ENCODE peak calls at places on chromosomes 7 and 10, in eight cellular contexts. One of them, this sample, is unnamed.

GRCh38 chr7:42170724-42171123 is 66.3 kb downstream of the GLI3 start:
- DNase-seq in HT1080: peak
- DNase-seq in epithelial cell of proximal tubule: no peak
- DNase-seq in fibroblast of the conjunctiva: no peak
- DNase-seq in activated CD4-positive, CD25-positive, alpha-beta regulatory T cell: no peak
- DNase-seq in NCI-H1092: no peak
- DNase-seq in stimulated activated CD4-positive, alpha-beta T cell treated with anti-CD3 and anti-CD28 coated beads, Interleukin-1b, Interleukin-23, amount 100 ng/mL, for 24 hours: no peak
- DNase-seq in NCI-H774: no peak
- DNase-seq in this sample: peak

GRCh38 chr10:605632-606325 is 83.7 kb downstream of the DIP2C start:
- DNase-seq in HT1080: no peak
- DNase-seq in epithelial cell of proximal tubule: no peak
- DNase-seq in fibroblast of the conjunctiva: no peak
- DNase-seq in activated CD4-positive, CD25-positive, alpha-beta regulatory T cell: no peak
- DNase-seq in NCI-H1092: no peak
- DNase-seq in stimulated activated CD4-positive, alpha-beta T cell treated with anti-CD3 and anti-CD28 coated beads, Interleukin-1b, Interleukin-23, amount 100 ng/mL, for 24 hours: no peak
- DNase-seq in NCI-H774: no peak
- DNase-seq in this sample: no peak

GRCh38 chr7:147774461-147774860 is 816.1 kb upstream of the C7orf33 start:
- DNase-seq in HT1080: no peak
- DNase-seq in epithelial cell of proximal tubule: no peak
- DNase-seq in fibroblast of the conjunctiva: no peak
- DNase-seq in activated CD4-positive, CD25-positive, alpha-beta regulatory T cell: no peak
- DNase-seq in NCI-H1092: no peak
- DNase-seq in stimulated activated CD4-positive, alpha-beta T cell treated with anti-CD3 and anti-CD28 coated beads, Interleukin-1b, Interleukin-23, amount 100 ng/mL, for 24 hours: no peak
- DNase-seq in NCI-H774: no peak
- DNase-seq in this sample: no peak

GRCh38 chr10:132023092-132023811 is 41.5 kb upstream of the BNIP3 start:
- DNase-seq in HT1080: peak
- DNase-seq in epithelial cell of proximal tubule: no peak
- DNase-seq in fibroblast of the conjunctiva: peak
- DNase-seq in activated CD4-positive, CD25-positive, alpha-beta regulatory T cell: peak
- DNase-seq in NCI-H1092: peak
- DNase-seq in stimulated activated CD4-positive, alpha-beta T cell treated with anti-CD3 and anti-CD28 coated beads, Interleukin-1b, Interleukin-23, amount 100 ng/mL, for 24 hours: peak
- DNase-seq in NCI-H774: peak
- DNase-seq in this sample: peak

GRCh38 chr7:73715648-73716317 is 3.7 kb downstream of the STX1A start:
- DNase-seq in HT1080: peak
- DNase-seq in epithelial cell of proximal tubule: peak
- DNase-seq in fibroblast of the conjunctiva: peak
- DNase-seq in activated CD4-positive, CD25-positive, alpha-beta regulatory T cell: no peak
- DNase-seq in NCI-H1092: no peak
- DNase-seq in stimulated activated CD4-positive, alpha-beta T cell treated with anti-CD3 and anti-CD28 coated beads, Interleukin-1b, Interleukin-23, amount 100 ng/mL, for 24 hours: peak
- DNase-seq in NCI-H774: no peak
- DNase-seq in this sample: peak

GRCh38 chr7:50669890-50670289 is 104.7 kb upstream of the DDC start:
- DNase-seq in HT1080: no peak
- DNase-seq in epithelial cell of proximal tubule: no peak
- DNase-seq in fibroblast of the conjunctiva: no peak
- DNase-seq in activated CD4-positive, CD25-positive, alpha-beta regulatory T cell: no peak
- DNase-seq in NCI-H1092: no peak
- DNase-seq in stimulated activated CD4-positive, alpha-beta T cell treated with anti-CD3 and anti-CD28 coated beads, Interleukin-1b, Interleukin-23, amount 100 ng/mL, for 24 hours: no peak
- DNase-seq in NCI-H774: no peak
- DNase-seq in this sample: no peak

GRCh38 chr7:70719120-70719519 is 412.8 kb upstream of the GALNT17 start:
- DNase-seq in HT1080: no peak
- DNase-seq in epithelial cell of proximal tubule: no peak
- DNase-seq in fibroblast of the conjunctiva: no peak
- DNase-seq in activated CD4-positive, CD25-positive, alpha-beta regulatory T cell: no peak
- DNase-seq in NCI-H1092: peak
- DNase-seq in stimulated activated CD4-positive, alpha-beta T cell treated with anti-CD3 and anti-CD28 coated beads, Interleukin-1b, Interleukin-23, amount 100 ng/mL, for 24 hours: no peak
- DNase-seq in NCI-H774: peak
- DNase-seq in this sample: no peak

GRCh38 chr10:29689001-29689400 is 54.2 kb upstream of the SVIL start:
- DNase-seq in HT1080: peak
- DNase-seq in epithelial cell of proximal tubule: peak
- DNase-seq in fibroblast of the conjunctiva: no peak
- DNase-seq in activated CD4-positive, CD25-positive, alpha-beta regulatory T cell: no peak
- DNase-seq in NCI-H1092: no peak
- DNase-seq in stimulated activated CD4-positive, alpha-beta T cell treated with anti-CD3 and anti-CD28 coated beads, Interleukin-1b, Interleukin-23, amount 100 ng/mL, for 24 hours: no peak
- DNase-seq in NCI-H774: no peak
- DNase-seq in this sample: peak

GRCh38 chr10:114412907-114413386 is 8.6 kb upstream of the AFAP1L2 start:
- DNase-seq in HT1080: peak
- DNase-seq in epithelial cell of proximal tubule: peak
- DNase-seq in fibroblast of the conjunctiva: no peak
- DNase-seq in activated CD4-positive, CD25-positive, alpha-beta regulatory T cell: no peak
- DNase-seq in NCI-H1092: no peak
- DNase-seq in stimulated activated CD4-positive, alpha-beta T cell treated with anti-CD3 and anti-CD28 coated beads, Interleukin-1b, Interleukin-23, amount 100 ng/mL, for 24 hours: no peak
- DNase-seq in NCI-H774: no peak
- DNase-seq in this sample: peak

GRCh38 chr7:77415822-77416620 is at the start of gene GSAP:
- DNase-seq in HT1080: no peak
- DNase-seq in epithelial cell of proximal tubule: no peak
- DNase-seq in fibroblast of the conjunctiva: no peak
- DNase-seq in activated CD4-positive, CD25-positive, alpha-beta regulatory T cell: peak
- DNase-seq in NCI-H1092: peak
- DNase-seq in stimulated activated CD4-positive, alpha-beta T cell treated with anti-CD3 and anti-CD28 coated beads, Interleukin-1b, Interleukin-23, amount 100 ng/mL, for 24 hours: no peak
- DNase-seq in NCI-H774: peak
- DNase-seq in this sample: peak

GRCh38 chr7:69765879-69766278 is 167.6 kb downstream of the AUTS2 start:
- DNase-seq in HT1080: no peak
- DNase-seq in epithelial cell of proximal tubule: no peak
- DNase-seq in fibroblast of the conjunctiva: no peak
- DNase-seq in activated CD4-positive, CD25-positive, alpha-beta regulatory T cell: no peak
- DNase-seq in NCI-H1092: no peak
- DNase-seq in stimulated activated CD4-positive, alpha-beta T cell treated with anti-CD3 and anti-CD28 coated beads, Interleukin-1b, Interleukin-23, amount 100 ng/mL, for 24 hours: no peak
- DNase-seq in NCI-H774: no peak
- DNase-seq in this sample: no peak

GRCh38 chr10:86317949-86318725 is 48.5 kb downstream of the GRID1 start:
- DNase-seq in HT1080: peak
- DNase-seq in epithelial cell of proximal tubule: no peak
- DNase-seq in fibroblast of the conjunctiva: no peak
- DNase-seq in activated CD4-positive, CD25-positive, alpha-beta regulatory T cell: no peak
- DNase-seq in NCI-H1092: no peak
- DNase-seq in stimulated activated CD4-positive, alpha-beta T cell treated with anti-CD3 and anti-CD28 coated beads, Interleukin-1b, Interleukin-23, amount 100 ng/mL, for 24 hours: no peak
- DNase-seq in NCI-H774: no peak
- DNase-seq in this sample: no peak

GRCh38 chr10:10233256-10233655 is 784.4 kb upstream of the CELF2 start:
- DNase-seq in HT1080: no peak
- DNase-seq in epithelial cell of proximal tubule: no peak
- DNase-seq in fibroblast of the conjunctiva: no peak
- DNase-seq in activated CD4-positive, CD25-positive, alpha-beta regulatory T cell: no peak
- DNase-seq in NCI-H1092: no peak
- DNase-seq in stimulated activated CD4-positive, alpha-beta T cell treated with anti-CD3 and anti-CD28 coated beads, Interleukin-1b, Interleukin-23, amount 100 ng/mL, for 24 hours: no peak
- DNase-seq in NCI-H774: no peak
- DNase-seq in this sample: no peak

GRCh38 chr10:79331709-79332108 is 15.6 kb upstream of the PPIF start:
- DNase-seq in HT1080: peak
- DNase-seq in epithelial cell of proximal tubule: no peak
- DNase-seq in fibroblast of the conjunctiva: peak
- DNase-seq in activated CD4-positive, CD25-positive, alpha-beta regulatory T cell: peak
- DNase-seq in NCI-H1092: no peak
- DNase-seq in stimulated activated CD4-positive, alpha-beta T cell treated with anti-CD3 and anti-CD28 coated beads, Interleukin-1b, Interleukin-23, amount 100 ng/mL, for 24 hours: peak
- DNase-seq in NCI-H774: no peak
- DNase-seq in this sample: peak

GRCh38 chr10:124223001-124223710 is 129.8 kb upstream of the CHST15 start:
- DNase-seq in HT1080: no peak
- DNase-seq in epithelial cell of proximal tubule: no peak
- DNase-seq in fibroblast of the conjunctiva: no peak
- DNase-seq in activated CD4-positive, CD25-positive, alpha-beta regulatory T cell: no peak
- DNase-seq in NCI-H1092: no peak
- DNase-seq in stimulated activated CD4-positive, alpha-beta T cell treated with anti-CD3 and anti-CD28 coated beads, Interleukin-1b, Interleukin-23, amount 100 ng/mL, for 24 hours: no peak
- DNase-seq in NCI-H774: no peak
- DNase-seq in this sample: no peak

GRCh38 chr10:80265740-80266512 is 23.5 kb downstream of the MAT1A start:
- DNase-seq in HT1080: no peak
- DNase-seq in epithelial cell of proximal tubule: no peak
- DNase-seq in fibroblast of the conjunctiva: no peak
- DNase-seq in activated CD4-positive, CD25-positive, alpha-beta regulatory T cell: no peak
- DNase-seq in NCI-H1092: no peak
- DNase-seq in stimulated activated CD4-positive, alpha-beta T cell treated with anti-CD3 and anti-CD28 coated beads, Interleukin-1b, Interleukin-23, amount 100 ng/mL, for 24 hours: no peak
- DNase-seq in NCI-H774: no peak
- DNase-seq in this sample: no peak

GRCh38 chr10:3803884-3804741 is 19.1 kb upstream of the KLF6 start:
- DNase-seq in HT1080: no peak
- DNase-seq in epithelial cell of proximal tubule: no peak
- DNase-seq in fibroblast of the conjunctiva: no peak
- DNase-seq in activated CD4-positive, CD25-positive, alpha-beta regulatory T cell: no peak
- DNase-seq in NCI-H1092: no peak
- DNase-seq in stimulated activated CD4-positive, alpha-beta T cell treated with anti-CD3 and anti-CD28 coated beads, Interleukin-1b, Interleukin-23, amount 100 ng/mL, for 24 hours: peak
- DNase-seq in NCI-H774: no peak
- DNase-seq in this sample: peak

GRCh38 chr10:110206988-110207804 is at the start of gene MXI1:
- DNase-seq in HT1080: peak
- DNase-seq in epithelial cell of proximal tubule: no peak
- DNase-seq in fibroblast of the conjunctiva: peak
- DNase-seq in activated CD4-positive, CD25-positive, alpha-beta regulatory T cell: peak
- DNase-seq in NCI-H1092: no peak
- DNase-seq in stimulated activated CD4-positive, alpha-beta T cell treated with anti-CD3 and anti-CD28 coated beads, Interleukin-1b, Interleukin-23, amount 100 ng/mL, for 24 hours: no peak
- DNase-seq in NCI-H774: peak
- DNase-seq in this sample: peak

This sample was measured in kidney tubule cell.